ENCODE peak calls at places on chromosomes 7 and 10, in ten cellular contexts. One of them, this sample, is unnamed.

GRCh38 chr10:85319150-85319549 is 990.8 kb downstream of the CCSER2 start:
- DNase-seq in ELR: no peak
- DNase-seq in stimulated activated CD4-positive, alpha-beta T cell treated with anti-CD3 and anti-CD28 coated beads, Interleukin-4, amount 100 ng/mL, for 1 hour: no peak
- DNase-seq in skeletal muscle cell: no peak
- DNase-seq in activated gamma-delta T cell: no peak
- DNase-seq in lung microvascular endothelial cell: no peak
- DNase-seq in hypothalamus: no peak
- DNase-seq in activated T-cell treated with anti-CD3 and anti-CD28 coated beads for 1 hour: no peak
- DNase-seq in T follicular helper cell: no peak
- DNase-seq in kidney glomerular epithelial cell: no peak
- DNase-seq in this sample: no peak

GRCh38 chr10:75234017-75234682 is 1.6 kb downstream of the COMTD1 start:
- DNase-seq in stimulated activated CD4-positive, alpha-beta T cell treated with anti-CD3 and anti-CD28 coated beads, Interleukin-4, amount 100 ng/mL, for 1 hour: peak; percentile 98
- DNase-seq in kidney glomerular epithelial cell: peak; percentile 86
- DNase-seq in T follicular helper cell: peak; percentile 98
- DNase-seq in skeletal muscle cell: peak; percentile 48
- DNase-seq in lung microvascular endothelial cell: peak; percentile 84
- DNase-seq in hypothalamus: peak; percentile 44
- DNase-seq in ELR: peak; percentile 96
- DNase-seq in activated T-cell treated with anti-CD3 and anti-CD28 coated beads for 1 hour: peak; percentile 97
- DNase-seq in activated gamma-delta T cell: peak; percentile 94
- DNase-seq in this sample: peak; percentile 98

GRCh38 chr7:1943933-1944618 is 274.0 kb downstream of the ELFN1 start:
- DNase-seq in activated T-cell treated with anti-CD3 and anti-CD28 coated beads for 1 hour: no peak
- DNase-seq in skeletal muscle cell: no peak
- DNase-seq in ELR: no peak
- DNase-seq in T follicular helper cell: no peak
- DNase-seq in kidney glomerular epithelial cell: no peak
- DNase-seq in stimulated activated CD4-positive, alpha-beta T cell treated with anti-CD3 and anti-CD28 coated beads, Interleukin-4, amount 100 ng/mL, for 1 hour: no peak
- DNase-seq in activated gamma-delta T cell: no peak
- DNase-seq in lung microvascular endothelial cell: no peak
- DNase-seq in hypothalamus: no peak
- DNase-seq in this sample: no peak

GRCh38 chr7:6221340-6222319 is 50.8 kb downstream of the CYTH3 start:
- DNase-seq in T follicular helper cell: no peak
- DNase-seq in ELR: peak; percentile 25
- DNase-seq in activated T-cell treated with anti-CD3 and anti-CD28 coated beads for 1 hour: no peak
- DNase-seq in lung microvascular endothelial cell: peak; percentile 26
- DNase-seq in skeletal muscle cell: no peak
- DNase-seq in activated gamma-delta T cell: no peak
- DNase-seq in kidney glomerular epithelial cell: no peak
- DNase-seq in hypothalamus: no peak
- DNase-seq in stimulated activated CD4-positive, alpha-beta T cell treated with anti-CD3 and anti-CD28 coated beads, Interleukin-4, amount 100 ng/mL, for 1 hour: no peak
- DNase-seq in this sample: no peak

GRCh38 chr7:129851810-129852209 is 101.0 kb downstream of the UBE2H start:
- DNase-seq in activated gamma-delta T cell: no peak
- DNase-seq in lung microvascular endothelial cell: no peak
- DNase-seq in activated T-cell treated with anti-CD3 and anti-CD28 coated beads for 1 hour: no peak
- DNase-seq in hypothalamus: no peak
- DNase-seq in skeletal muscle cell: no peak
- DNase-seq in T follicular helper cell: no peak
- DNase-seq in stimulated activated CD4-positive, alpha-beta T cell treated with anti-CD3 and anti-CD28 coated beads, Interleukin-4, amount 100 ng/mL, for 1 hour: no peak
- DNase-seq in ELR: no peak
- DNase-seq in kidney glomerular epithelial cell: no peak
- DNase-seq in this sample: no peak

GRCh38 chr10:99551616-99552015 is 18.9 kb downstream of the NKX2-3 start:
- DNase-seq in T follicular helper cell: no peak
- DNase-seq in activated T-cell treated with anti-CD3 and anti-CD28 coated beads for 1 hour: no peak
- DNase-seq in skeletal muscle cell: no peak
- DNase-seq in hypothalamus: no peak
- DNase-seq in lung microvascular endothelial cell: no peak
- DNase-seq in stimulated activated CD4-positive, alpha-beta T cell treated with anti-CD3 and anti-CD28 coated beads, Interleukin-4, amount 100 ng/mL, for 1 hour: no peak
- DNase-seq in activated gamma-delta T cell: no peak
- DNase-seq in kidney glomerular epithelial cell: no peak
- DNase-seq in ELR: no peak
- DNase-seq in this sample: no peak

GRCh38 chr10:3347413-3348147 is 175.0 kb upstream of the PITRM1 start:
- DNase-seq in stimulated activated CD4-positive, alpha-beta T cell treated with anti-CD3 and anti-CD28 coated beads, Interleukin-4, amount 100 ng/mL, for 1 hour: no peak
- DNase-seq in lung microvascular endothelial cell: no peak
- DNase-seq in ELR: no peak
- DNase-seq in activated gamma-delta T cell: no peak
- DNase-seq in hypothalamus: no peak
- DNase-seq in T follicular helper cell: no peak
- DNase-seq in activated T-cell treated with anti-CD3 and anti-CD28 coated beads for 1 hour: no peak
- DNase-seq in kidney glomerular epithelial cell: no peak
- DNase-seq in skeletal muscle cell: no peak
- DNase-seq in this sample: no peak

GRCh38 chr7:42237891-42238531 is 1.0 kb upstream of the GLI3 start:
- DNase-seq in skeletal muscle cell: no peak
- DNase-seq in ELR: peak; percentile 83
- DNase-seq in activated gamma-delta T cell: no peak
- DNase-seq in hypothalamus: no peak
- DNase-seq in T follicular helper cell: no peak
- DNase-seq in activated T-cell treated with anti-CD3 and anti-CD28 coated beads for 1 hour: no peak
- DNase-seq in kidney glomerular epithelial cell: no peak
- DNase-seq in lung microvascular endothelial cell: peak; percentile 68
- DNase-seq in stimulated activated CD4-positive, alpha-beta T cell treated with anti-CD3 and anti-CD28 coated beads, Interleukin-4, amount 100 ng/mL, for 1 hour: no peak
- DNase-seq in this sample: no peak

GRCh38 chr10:108755661-108756060 is 1167.7 kb downstream of the XPNPEP1 start:
- DNase-seq in ELR: peak; percentile 49
- DNase-seq in activated gamma-delta T cell: no peak
- DNase-seq in hypothalamus: no peak
- DNase-seq in activated T-cell treated with anti-CD3 and anti-CD28 coated beads for 1 hour: no peak
- DNase-seq in stimulated activated CD4-positive, alpha-beta T cell treated with anti-CD3 and anti-CD28 coated beads, Interleukin-4, amount 100 ng/mL, for 1 hour: no peak
- DNase-seq in T follicular helper cell: no peak
- DNase-seq in skeletal muscle cell: no peak
- DNase-seq in kidney glomerular epithelial cell: peak; percentile 68
- DNase-seq in lung microvascular endothelial cell: no peak
- DNase-seq in this sample: no peak

GRCh38 chr10:119058005-119058404 is 22.6 kb downstream of the EIF3A start:
- DNase-seq in T follicular helper cell: no peak
- DNase-seq in skeletal muscle cell: no peak
- DNase-seq in activated T-cell treated with anti-CD3 and anti-CD28 coated beads for 1 hour: no peak
- DNase-seq in stimulated activated CD4-positive, alpha-beta T cell treated with anti-CD3 and anti-CD28 coated beads, Interleukin-4, amount 100 ng/mL, for 1 hour: no peak
- DNase-seq in hypothalamus: no peak
- DNase-seq in ELR: no peak
- DNase-seq in activated gamma-delta T cell: no peak
- DNase-seq in kidney glomerular epithelial cell: no peak
- DNase-seq in lung microvascular endothelial cell: no peak
- DNase-seq in this sample: no peak

GRCh38 chr7:92778972-92779371 is 57.4 kb downstream of the CDK6 start:
- DNase-seq in skeletal muscle cell: peak; percentile 89
- DNase-seq in stimulated activated CD4-positive, alpha-beta T cell treated with anti-CD3 and anti-CD28 coated beads, Interleukin-4, amount 100 ng/mL, for 1 hour: no peak
- DNase-seq in activated T-cell treated with anti-CD3 and anti-CD28 coated beads for 1 hour: no peak
- DNase-seq in lung microvascular endothelial cell: no peak
- DNase-seq in ELR: no peak
- DNase-seq in hypothalamus: no peak
- DNase-seq in T follicular helper cell: no peak
- DNase-seq in activated gamma-delta T cell: no peak
- DNase-seq in kidney glomerular epithelial cell: peak; percentile 33
- DNase-seq in this sample: no peak

GRCh38 chr7:78379148-78379547 is 580.6 kb downstream of the PHTF2 start:
- DNase-seq in hypothalamus: no peak
- DNase-seq in activated T-cell treated with anti-CD3 and anti-CD28 coated beads for 1 hour: no peak
- DNase-seq in kidney glomerular epithelial cell: no peak
- DNase-seq in skeletal muscle cell: peak; percentile 3
- DNase-seq in activated gamma-delta T cell: no peak
- DNase-seq in stimulated activated CD4-positive, alpha-beta T cell treated with anti-CD3 and anti-CD28 coated beads, Interleukin-4, amount 100 ng/mL, for 1 hour: no peak
- DNase-seq in T follicular helper cell: no peak
- DNase-seq in lung microvascular endothelial cell: no peak
- DNase-seq in ELR: no peak
- DNase-seq in this sample: no peak

GRCh38 chr10:6068006-6068405 is 5.8 kb upstream of the IL2RA start:
- DNase-seq in lung microvascular endothelial cell: no peak
- DNase-seq in kidney glomerular epithelial cell: no peak
- DNase-seq in T follicular helper cell: no peak
- DNase-seq in skeletal muscle cell: no peak
- DNase-seq in stimulated activated CD4-positive, alpha-beta T cell treated with anti-CD3 and anti-CD28 coated beads, Interleukin-4, amount 100 ng/mL, for 1 hour: no peak
- DNase-seq in ELR: no peak
- DNase-seq in activated gamma-delta T cell: no peak
- DNase-seq in hypothalamus: no peak
- DNase-seq in activated T-cell treated with anti-CD3 and anti-CD28 coated beads for 1 hour: no peak
- DNase-seq in this sample: no peak

GRCh38 chr7:44477063-44477830 is 13.2 kb downstream of the NUDCD3 start:
- DNase-seq in kidney glomerular epithelial cell: peak; percentile 73
- DNase-seq in stimulated activated CD4-positive, alpha-beta T cell treated with anti-CD3 and anti-CD28 coated beads, Interleukin-4, amount 100 ng/mL, for 1 hour: peak; percentile 46
- DNase-seq in activated T-cell treated with anti-CD3 and anti-CD28 coated beads for 1 hour: peak; percentile 37
- DNase-seq in activated gamma-delta T cell: no peak
- DNase-seq in hypothalamus: peak; percentile 21
- DNase-seq in lung microvascular endothelial cell: peak; percentile 81
- DNase-seq in skeletal muscle cell: no peak
- DNase-seq in ELR: peak; percentile 91
- DNase-seq in T follicular helper cell: peak; percentile 37
- DNase-seq in this sample: peak; percentile 24

GRCh38 chr7:127776776-127777390 is 124.9 kb downstream of the SND1 start:
- DNase-seq in hypothalamus: no peak
- DNase-seq in activated T-cell treated with anti-CD3 and anti-CD28 coated beads for 1 hour: no peak
- DNase-seq in T follicular helper cell: no peak
- DNase-seq in ELR: peak; percentile 85
- DNase-seq in activated gamma-delta T cell: no peak
- DNase-seq in lung microvascular endothelial cell: no peak
- DNase-seq in kidney glomerular epithelial cell: peak; percentile 56
- DNase-seq in skeletal muscle cell: peak; percentile 79
- DNase-seq in stimulated activated CD4-positive, alpha-beta T cell treated with anti-CD3 and anti-CD28 coated beads, Interleukin-4, amount 100 ng/mL, for 1 hour: no peak
- DNase-seq in this sample: no peak

GRCh38 chr7:47492720-47493119 is 89.2 kb downstream of the TNS3 start:
- DNase-seq in activated gamma-delta T cell: no peak
- DNase-seq in skeletal muscle cell: no peak
- DNase-seq in hypothalamus: no peak
- DNase-seq in kidney glomerular epithelial cell: no peak
- DNase-seq in T follicular helper cell: no peak
- DNase-seq in activated T-cell treated with anti-CD3 and anti-CD28 coated beads for 1 hour: no peak
- DNase-seq in stimulated activated CD4-positive, alpha-beta T cell treated with anti-CD3 and anti-CD28 coated beads, Interleukin-4, amount 100 ng/mL, for 1 hour: no peak
- DNase-seq in lung microvascular endothelial cell: no peak
- DNase-seq in ELR: no peak
- DNase-seq in this sample: no peak

GRCh38 chr7:36021917-36022550 is 131.0 kb upstream of the EEPD1 start:
- DNase-seq in stimulated activated CD4-positive, alpha-beta T cell treated with anti-CD3 and anti-CD28 coated beads, Interleukin-4, amount 100 ng/mL, for 1 hour: no peak
- DNase-seq in lung microvascular endothelial cell: no peak
- DNase-seq in kidney glomerular epithelial cell: no peak
- DNase-seq in skeletal muscle cell: peak; percentile 33
- DNase-seq in hypothalamus: no peak
- DNase-seq in activated gamma-delta T cell: no peak
- DNase-seq in activated T-cell treated with anti-CD3 and anti-CD28 coated beads for 1 hour: no peak
- DNase-seq in T follicular helper cell: no peak
- DNase-seq in ELR: no peak
- DNase-seq in this sample: no peak

GRCh38 chr10:84665883-84666463 is 337.6 kb downstream of the CCSER2 start:
- DNase-seq in activated T-cell treated with anti-CD3 and anti-CD28 coated beads for 1 hour: no peak
- DNase-seq in ELR: peak; percentile 18
- DNase-seq in kidney glomerular epithelial cell: no peak
- DNase-seq in activated gamma-delta T cell: no peak
- DNase-seq in skeletal muscle cell: no peak
- DNase-seq in lung microvascular endothelial cell: no peak
- DNase-seq in hypothalamus: no peak
- DNase-seq in T follicular helper cell: no peak
- DNase-seq in stimulated activated CD4-positive, alpha-beta T cell treated with anti-CD3 and anti-CD28 coated beads, Interleukin-4, amount 100 ng/mL, for 1 hour: peak; percentile 3
- DNase-seq in this sample: no peak

GRCh38 chr10:99531696-99532050 is 1.1 kb upstream of the NKX2-3 start:
- DNase-seq in kidney glomerular epithelial cell: no peak
- DNase-seq in T follicular helper cell: no peak
- DNase-seq in skeletal muscle cell: no peak
- DNase-seq in stimulated activated CD4-positive, alpha-beta T cell treated with anti-CD3 and anti-CD28 coated beads, Interleukin-4, amount 100 ng/mL, for 1 hour: no peak
- DNase-seq in lung microvascular endothelial cell: no peak
- DNase-seq in hypothalamus: no peak
- DNase-seq in activated gamma-delta T cell: no peak
- DNase-seq in ELR: no peak
- DNase-seq in activated T-cell treated with anti-CD3 and anti-CD28 coated beads for 1 hour: no peak
- DNase-seq in this sample: no peak